ENCODE peak calls at places on chromosomes 11 and 22, in ten cellular contexts. P is tibial nerve, N is A549, H is ovary, O is stomach, E is psoas muscle, Z is body of pancreas, B is HepG2, I is left ventricle myocardium inferior, F is PC-3. Q is an unnamed sample.

GRCh38 chr11:77189588-77190210 is 61.7 kb downstream of the MYO7A start:
- DNase-seq in P (no peak), N (no peak), H (no peak), O (no peak), E (peak; percentile 29), Z (no peak), B (no peak), I (no peak), F (no peak), Q (no peak)

GRCh38 chr11:35289821-35290220 is 129.5 kb downstream of the SLC1A2 start:
- DNase-seq in P (no peak), N (no peak), H (no peak), O (no peak), E (no peak), Z (no peak), B (no peak), I (no peak), F (peak; percentile 40), Q (no peak)

GRCh38 chr11:9092846-9093778 is 1.7 kb upstream of the SCUBE2 start:
- DNase-seq in P (no peak), N (no peak), H (no peak), O (no peak), E (no peak), Z (peak; percentile 58), B (no peak), I (no peak), F (peak; percentile 16), Q (peak; percentile 75)

GRCh38 chr11:78647266-78647915 is 72.7 kb upstream of the NARS2 start:
- DNase-seq in P (no peak), N (no peak), H (no peak), O (no peak), E (no peak), Z (no peak), B (no peak), I (no peak), F (no peak), Q (peak; percentile 57)

GRCh38 chr22:27677895-27678458 is 123.6 kb downstream of the MN1 start:
- DNase-seq in P (no peak), N (no peak), H (no peak), O (no peak), E (no peak), Z (no peak), B (no peak), I (no peak), F (no peak), Q (no peak)

GRCh38 chr11:72598901-72599300 is 75.3 kb downstream of the PDE2A start:
- DNase-seq in P (no peak), N (peak; percentile 59), H (peak; percentile 49), O (peak; percentile 52), E (peak; percentile 70), Z (peak; percentile 52), B (peak; percentile 28), I (peak; percentile 55), F (peak; percentile 33), Q (no peak)

GRCh38 chr11:72569966-72570892 is 104.0 kb downstream of the PDE2A start:
- DNase-seq in P (no peak), N (no peak), H (no peak), O (peak; percentile 2), E (no peak), Z (no peak), B (no peak), I (no peak), F (peak; percentile 93), Q (no peak)

GRCh38 chr11:46920709-46921108 is 2.4 kb upstream of the LRP4 start:
- DNase-seq in P (no peak), N (peak; percentile 63), H (no peak), O (no peak), E (peak; percentile 83), Z (no peak), B (peak; percentile 29), I (no peak), F (peak; percentile 89), Q (no peak)

GRCh38 chr22:44638966-44639739 is 62.9 kb upstream of the PRR5 start:
- DNase-seq in P (no peak), N (no peak), H (no peak), O (no peak), E (no peak), Z (no peak), B (no peak), I (no peak), F (no peak), Q (peak; percentile 87)

GRCh38 chr11:73647459-73648100 is 1.2 kb downstream of the PLEKHB1 start:
- DNase-seq in P (peak; percentile 84), N (peak; percentile 62), H (peak; percentile 76), O (peak; percentile 94), E (peak; percentile 94), Z (peak; percentile 95), B (peak; percentile 90), I (peak; percentile 89), F (peak; percentile 92), Q (peak; percentile 96)

DNA sequence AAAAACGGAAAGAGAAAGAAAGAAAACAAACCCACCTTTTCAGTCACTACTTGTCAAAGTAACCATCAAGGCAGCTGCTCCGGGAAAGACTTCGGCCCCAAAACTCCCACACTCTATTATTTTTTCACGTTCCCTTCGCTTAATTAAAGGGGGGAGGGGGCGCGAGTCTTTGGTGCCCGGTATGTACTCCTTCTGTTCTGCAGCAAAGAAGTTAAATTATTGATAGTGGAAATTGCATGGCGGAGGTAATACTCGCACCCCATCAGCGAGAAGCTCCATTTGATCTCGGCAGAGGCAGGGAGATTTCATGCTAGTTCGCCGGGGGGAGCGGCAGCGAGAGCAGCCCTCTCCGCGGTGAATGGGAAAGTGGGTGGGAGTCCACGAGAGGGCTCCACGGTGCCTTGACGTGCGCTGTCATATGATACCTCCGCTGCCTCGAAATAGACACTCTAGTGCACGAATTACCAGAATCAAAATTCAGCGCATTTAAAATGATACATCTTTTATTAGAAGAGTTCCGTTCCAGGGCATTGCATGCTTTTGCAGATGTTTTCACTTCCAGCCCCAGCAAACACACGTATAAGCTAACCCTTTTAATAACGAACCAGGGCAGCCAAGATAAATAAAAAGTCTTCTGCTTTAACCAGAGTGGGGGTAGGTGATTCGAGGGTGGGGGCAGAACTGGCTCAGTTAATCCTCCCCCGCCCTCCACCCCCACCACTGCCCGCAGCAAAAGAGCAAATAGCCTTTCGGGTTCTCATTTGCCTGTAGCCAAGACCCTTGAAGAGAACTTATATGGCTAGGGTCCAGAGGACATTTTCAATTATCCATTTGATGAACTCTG is 1.2 kb upstream of the BDNF start:
- DNase-seq in P (no peak), N (peak; percentile 61), H (no peak), O (no peak), E (peak; percentile 54), Z (no peak), B (no peak), I (peak; percentile 41), F (peak; percentile 52), Q (no peak)
- TF ChIP-seq CTCF in P (no peak), N (peak; percentile 48), H (no peak), O (no peak), E (peak; percentile 15), Z (no peak), B (peak; percentile 37), I (peak; percentile 47), F (peak; percentile 51), Q (no peak)

DNA sequence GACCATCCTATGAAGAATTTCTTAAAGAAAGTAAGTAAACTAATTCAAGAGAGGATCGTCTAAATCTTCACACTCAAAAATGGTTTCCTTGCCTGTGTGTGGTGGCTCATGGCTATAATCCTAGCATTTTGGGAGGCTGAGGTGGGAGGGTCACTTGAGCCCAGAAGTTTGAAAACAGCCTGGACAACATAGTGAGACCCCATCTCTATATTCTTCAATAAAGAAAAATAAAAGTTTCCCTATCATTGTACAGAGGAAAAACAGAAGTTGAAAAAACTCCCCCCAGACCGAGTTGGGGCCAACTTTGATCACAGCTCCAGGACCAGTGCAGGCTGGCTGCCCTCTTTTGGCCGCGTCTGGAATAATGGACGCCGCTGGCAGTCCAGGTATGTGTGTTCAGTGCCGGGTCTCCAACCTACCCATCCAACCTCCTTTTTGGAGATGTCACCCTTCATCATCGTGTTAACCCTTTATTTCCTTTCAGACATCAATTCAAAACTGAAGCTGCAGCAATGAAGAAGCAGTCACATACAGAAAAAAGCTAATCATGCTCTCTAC is 3.0 kb downstream of the RPS25 start:
- DNase-seq in P (no peak), N (no peak), H (no peak), O (no peak), E (no peak), Z (peak; percentile 40), B (no peak), I (no peak), F (peak; percentile 29), Q (no peak)
- H3K27ac ChIP-seq in P (no peak overlapping the region), N (no peak overlapping the region), H (no peak overlapping the region), O (no peak overlapping the region), E (peak overlapping the region; percentile 4), Z (no peak overlapping the region), B (no peak overlapping the region), I (no peak overlapping the region), F (no peak overlapping the region), Q (no peak overlapping the region)

GRCh38 chr11:68688881-68689280 is 4.5 kb downstream of the GAL start:
- DNase-seq in P (no peak), N (no peak), H (no peak), O (no peak), E (no peak), Z (no peak), B (no peak), I (no peak), F (no peak), Q (no peak)

GRCh38 chr11:68687986-68688385 is 3.6 kb downstream of the GAL start:
- DNase-seq in P (no peak), N (no peak), H (no peak), O (no peak), E (no peak), Z (no peak), B (no peak), I (no peak), F (no peak), Q (no peak)

GRCh38 chr11:68685656-68686380 is 1.5 kb downstream of the GAL start:
- DNase-seq in P (no peak), N (no peak), H (no peak), O (no peak), E (no peak), Z (no peak), B (no peak), I (no peak), F (no peak), Q (no peak)

GRCh38 chr11:68684385-68685356 is at the start of gene GAL:
- DNase-seq in P (no peak), N (no peak), H (no peak), O (no peak), E (no peak), Z (peak; percentile 28), B (no peak), I (no peak), F (peak; percentile 42), Q (no peak)

GRCh38 chr11:68686486-68686885 is 2.1 kb downstream of the GAL start:
- DNase-seq in P (no peak), N (no peak), H (no peak), O (no peak), E (no peak), Z (no peak), B (no peak), I (no peak), F (no peak), Q (no peak)
- H3K4me3 ChIP-seq in P (no peak overlapping the region), N (no peak overlapping the region), H (no peak overlapping the region), O (no peak overlapping the region), E (no peak overlapping the region), Z (no peak overlapping the region), B (no peak overlapping the region), I (no peak overlapping the region), F (no peak overlapping the region), Q (no peak overlapping the region)

DNA sequence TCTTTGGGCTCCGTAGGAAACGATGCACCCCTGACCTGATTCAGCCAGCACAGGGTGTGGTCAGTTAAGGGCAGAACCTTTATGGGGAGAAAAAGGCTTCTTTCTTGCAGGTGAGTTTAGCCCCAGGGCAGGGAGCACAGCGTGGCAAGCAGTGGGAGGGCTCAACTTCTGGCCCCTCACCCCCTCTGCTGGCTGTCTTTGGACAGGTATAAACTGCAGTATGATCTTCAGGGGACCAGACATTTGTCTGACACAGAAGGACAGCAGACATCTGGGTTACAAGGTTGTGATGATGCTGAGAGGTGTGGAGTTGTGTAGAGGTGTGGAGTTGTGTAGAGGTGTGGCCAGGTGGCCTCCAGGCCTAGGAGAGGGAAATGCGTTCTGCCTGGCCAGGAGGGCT is 324.0 kb upstream of the PLET1 start:
- DNase-seq in P (no peak), N (no peak), H (no peak), O (no peak), E (no peak), Z (no peak), B (no peak), I (no peak), F (peak; percentile 36), Q (peak; percentile 70)
- TF ChIP-seq CTCF in P (no peak), N (no peak), H (no peak), O (no peak), E (peak; percentile 8), Z (no peak), B (peak; percentile 48), I (peak; percentile 29), F (peak; percentile 53), Q (no peak)

Q was measured in esophagus muscularis mucosa.